ENCODE peak calls at places on chromosome 1, in eight cellular contexts. R is stimulated activated CD4-positive, alpha-beta T cell treated with anti-CD3 and anti-CD28 coated beads, TNF-alpha, amount 100 ng/mL, for 1 hour; T is fibroblast of lung; Z is adrenal gland; N is activated T-cell treated with anti-CD3 and anti-CD28 coated beads for 1 hour; E is amygdala; F is activated CD4-positive, alpha-beta T cell treated with anti-CD3 and anti-CD28 coated beads for 24 hours; H is amniotic epithelial cell. W is an unnamed sample.

GRCh38 chr1:25926731-25927496 is 20.7 kb upstream of the STMN1 start:
- DNase-seq in R (no peak), T (no peak), Z (no peak), N (no peak), E (peak), F (no peak), H (no peak), W (no peak)

GRCh38 chr1:20693623-20694022 is 24.2 kb downstream of the KIF17 start:
- DNase-seq in R (no peak), T (no peak), Z (no peak), N (no peak), E (no peak), F (no peak), H (no peak), W (no peak)

GRCh38 chr1:25197982-25198681 is 34.2 kb downstream of the SYF2 start:
- DNase-seq in R (no peak), T (no peak), Z (no peak), N (no peak), E (no peak), F (no peak), H (no peak), W (no peak)

GRCh38 chr1:42971848-42972291 is 13.2 kb upstream of the SLC2A1 start:
- DNase-seq in R (no peak), T (peak), Z (no peak), N (no peak), E (no peak), F (no peak), H (no peak), W (no peak)

GRCh38 chr1:12005488-12006166 is 13.7 kb upstream of the MIIP start:
- DNase-seq in R (no peak), T (no peak), Z (no peak), N (no peak), E (no peak), F (no peak), H (no peak), W (no peak)

GRCh38 chr1:157849229-157849875 is 7.7 kb upstream of the CD5L start:
- DNase-seq in R (no peak), T (no peak), Z (no peak), N (no peak), E (no peak), F (no peak), H (no peak), W (no peak)

GRCh38 chr1:31581821-31582810 is 5.8 kb downstream of the TINAGL1 start:
- DNase-seq in R (no peak), T (no peak), Z (no peak), N (no peak), E (no peak), F (no peak), H (no peak), W (no peak)

GRCh38 chr1:26142165-26142564 is 16.7 kb upstream of the FAM110D start:
- DNase-seq in R (no peak), T (no peak), Z (no peak), N (no peak), E (no peak), F (no peak), H (no peak), W (no peak)

GRCh38 chr1:94100785-94101612 is 19.9 kb downstream of the ABCA4 start:
- DNase-seq in R (no peak), T (peak), Z (no peak), N (no peak), E (no peak), F (no peak), H (no peak), W (no peak)

GRCh38 chr1:205354259-205354904 is 2.3 kb downstream of the KLHDC8A start:
- DNase-seq in R (no peak), T (peak), Z (peak), N (peak), E (peak), F (peak), H (peak), W (peak)

GRCh38 chr1:81867235-81867634 is 66.5 kb downstream of the ADGRL2 start:
- DNase-seq in R (no peak), T (no peak), Z (no peak), N (no peak), E (no peak), F (no peak), H (no peak), W (no peak)

GRCh38 chr1:1359316-1359667 is 937 bp upstream of the MXRA8 start:
- DNase-seq in R (no peak), T (peak), Z (no peak), N (no peak), E (no peak), F (no peak), H (peak), W (peak)

GRCh38 chr1:10870493-10871096 is 74.1 kb upstream of the CASZ1 start:
- DNase-seq in R (no peak), T (no peak), Z (no peak), N (no peak), E (no peak), F (no peak), H (no peak), W (no peak)

GRCh38 chr1:183379951-183380350 is 38.2 kb downstream of the NMNAT2 start:
- DNase-seq in R (no peak), T (peak), Z (no peak), N (no peak), E (no peak), F (no peak), H (no peak), W (no peak)

GRCh38 chr1:234369033-234369430 is 4.2 kb upstream of the COA6 start:
- DNase-seq in R (no peak), T (no peak), Z (no peak), N (no peak), E (no peak), F (no peak), H (no peak), W (no peak)

GRCh38 chr1:203055166-203055799 is 29.0 kb downstream of the PPFIA4 start:
- DNase-seq in R (no peak), T (no peak), Z (no peak), N (no peak), E (no peak), F (no peak), H (no peak), W (no peak)

GRCh38 chr1:229562686-229563085 is 4.2 kb upstream of the ABCB10 start:
- DNase-seq in R (no peak), T (no peak), Z (no peak), N (no peak), E (no peak), F (no peak), H (no peak), W (no peak)

GRCh38 chr1:235784950-235785349 is 81.8 kb downstream of the LYST start:
- DNase-seq in R (no peak), T (no peak), Z (no peak), N (no peak), E (no peak), F (no peak), H (no peak), W (no peak)

GRCh38 chr1:29236993-29237905 is 927 bp downstream of the PTPRU start:
- DNase-seq in R (no peak), T (peak), Z (no peak), N (no peak), E (no peak), F (no peak), H (peak), W (no peak)

GRCh38 chr1:213041443-213041842 is 9.6 kb upstream of the RPS6KC1 start:
- DNase-seq in R (no peak), T (peak), Z (no peak), N (no peak), E (no peak), F (no peak), H (peak), W (no peak)

GRCh38 chr1:168285419-168285790 is 4.7 kb downstream of the TBX19 start:
- DNase-seq in R (no peak), T (peak), Z (no peak), N (no peak), E (no peak), F (no peak), H (no peak), W (no peak)

GRCh38 chr1:202915146-202915545 is 11.9 kb downstream of the KLHL12 start:
- DNase-seq in R (no peak), T (no peak), Z (no peak), N (no peak), E (no peak), F (no peak), H (no peak), W (no peak)

GRCh38 chr1:201191723-201192477 is 1.3 kb downstream of the IGFN1 start:
- DNase-seq in R (no peak), T (peak), Z (no peak), N (no peak), E (no peak), F (peak), H (peak), W (no peak)

GRCh38 chr1:157725214-157725577 is 24.6 kb upstream of the FCRL3 start:
- DNase-seq in R (no peak), T (no peak), Z (no peak), N (no peak), E (no peak), F (no peak), H (no peak), W (no peak)

GRCh38 chr1:206907304-206907991 is 10.2 kb downstream of the IL24 start:
- DNase-seq in R (no peak), T (no peak), Z (no peak), N (no peak), E (no peak), F (no peak), H (no peak), W (no peak)

GRCh38 chr1:99956755-99957154 is 13.0 kb upstream of the SLC35A3 start:
- DNase-seq in R (no peak), T (no peak), Z (no peak), N (no peak), E (no peak), F (no peak), H (peak), W (no peak)

W was measured in tibial nerve.